ENCODE peak calls at places on chromosomes 11 and 22, in six cellular contexts. Q, S, V, F, B and Z are unnamed samples.

GRCh38 chr11:65856689-65857499 is 1.1 kb downstream of the CFL1 start:
- DNase-seq in Q (peak), B (peak), S (peak), V (peak), F (no peak), Z (peak)

GRCh38 chr11:108197351-108197750 is 25.1 kb downstream of the NPAT start:
- DNase-seq in S (no peak), B (no peak), V (no peak), Q (no peak), F (no peak), Z (no peak)

GRCh38 chr11:64290352-64290751 is 750 bp upstream of the KCNK4 start:
- DNase-seq in V (no peak), F (no peak), Q (no peak), S (no peak), B (no peak), Z (no peak)

GRCh38 chr11:1138053-1138452 is 19.7 kb upstream of the MUC5AC start:
- DNase-seq in S (no peak), Q (peak), B (no peak), F (no peak), V (peak), Z (no peak)

GRCh38 chr22:40029189-40029890 is 34.6 kb downstream of the FAM83F start:
- DNase-seq in V (no peak), F (no peak), B (no peak), Q (no peak), S (no peak), Z (no peak)

GRCh38 chr22:29251981-29252978 is 15.5 kb downstream of the RHBDD3 start:
- DNase-seq in V (no peak), Q (no peak), B (no peak), F (no peak), S (no peak), Z (no peak)

GRCh38 chr11:86761978-86762377 is 38.4 kb upstream of the PRSS23 start:
- DNase-seq in V (no peak), F (no peak), S (no peak), B (no peak), Q (no peak), Z (no peak)

GRCh38 chr11:2306971-2307732 is 5.3 kb downstream of the TSPAN32 start:
- DNase-seq in V (peak), S (no peak), Q (no peak), F (no peak), B (no peak), Z (no peak)

GRCh38 chr22:30301995-30302809 is 12.9 kb upstream of the CASTOR1 start:
- DNase-seq in V (no peak), B (no peak), F (no peak), Q (no peak), S (no peak), Z (no peak)

GRCh38 chr11:33703234-33703633 is 2.6 kb upstream of the C11orf91 start:
- DNase-seq in Q (no peak), B (no peak), F (no peak), V (no peak), S (no peak), Z (no peak)

GRCh38 chr11:100930185-100930778 is 199.3 kb downstream of the PGR start:
- DNase-seq in V (no peak), B (no peak), Q (no peak), S (peak), F (peak), Z (peak)

GRCh38 chr11:2423157-2424025 is 20.9 kb downstream of the TRPM5 start:
- DNase-seq in Q (no peak), F (no peak), B (no peak), V (no peak), S (no peak), Z (no peak)

GRCh38 chr11:120420572-120420971 is 84.4 kb downstream of the ARHGEF12 start:
- DNase-seq in B (no peak), F (no peak), Q (no peak), V (no peak), S (no peak), Z (no peak)

GRCh38 chr11:2489103-2489502 is 44.3 kb downstream of the KCNQ1 start:
- DNase-seq in S (no peak), V (no peak), B (no peak), F (no peak), Q (no peak), Z (no peak)

GRCh38 chr22:40922484-40923303 is 28.5 kb upstream of the RBX1 start:
- DNase-seq in B (no peak), Q (no peak), F (peak), S (peak), V (no peak), Z (peak)

GRCh38 chr22:11629661-11630385 is 3898.2 kb upstream of the OR11H1 start:
- DNase-seq in B (no peak), V (no peak), Q (no peak), S (no peak), F (no peak), Z (no peak)

GRCh38 chr11:4480577-4481539 is 1.6 kb upstream of the OR52K1 start:
- DNase-seq in B (no peak), F (no peak), Q (peak), S (no peak), V (peak), Z (no peak)

GRCh38 chr11:61908730-61909622 is 8.4 kb downstream of the RAB3IL1 start:
- DNase-seq in Q (no peak), S (no peak), V (no peak), F (no peak), B (peak), Z (no peak)

GRCh38 chr11:57639321-57640067 is 10.2 kb downstream of the YPEL4 start:
- DNase-seq in V (no peak), S (no peak), B (no peak), Q (no peak), F (no peak), Z (no peak)

GRCh38 chr11:35165416-35166368 is 26.7 kb downstream of the CD44 start:
- DNase-seq in V (peak), F (no peak), Q (peak), B (no peak), S (no peak), Z (no peak)

GRCh38 chr11:80958966-80959365 is 1518.1 kb upstream of the TENM4 start:
- DNase-seq in V (no peak), S (no peak), F (no peak), B (no peak), Q (no peak), Z (no peak)

GRCh38 chr11:32659672-32660071 is 76.0 kb downstream of the EIF3M start:
- DNase-seq in S (no peak), Q (no peak), F (no peak), B (no peak), V (no peak), Z (no peak)